ENCODE peak calls at places on chromosomes 3 and 15, in nine cellular contexts. One of them, this sample, is unnamed.

GRCh38 chr15:37035349-37035748 is 65.0 kb downstream of the MEIS2 start:
- DNase-seq in osteoblast: no peak
- DNase-seq in thoracic aorta: no peak
- DNase-seq in GM10248: no peak
- DNase-seq in heart right ventricle: no peak
- DNase-seq in coronary artery: no peak
- DNase-seq in nephron progenitor cell: no peak
- DNase-seq in astrocyte of the spinal cord: no peak
- DNase-seq in mammary epithelial cell: no peak
- DNase-seq in this sample: no peak

GRCh38 chr15:89462198-89462912 is 34.0 kb downstream of the RHCG start:
- DNase-seq in osteoblast: no peak
- DNase-seq in thoracic aorta: no peak
- DNase-seq in GM10248: no peak
- DNase-seq in heart right ventricle: no peak
- DNase-seq in coronary artery: no peak
- DNase-seq in nephron progenitor cell: no peak
- DNase-seq in astrocyte of the spinal cord: peak
- DNase-seq in mammary epithelial cell: no peak
- DNase-seq in this sample: no peak

GRCh38 chr3:14523792-14524191 is 16.4 kb downstream of the GRIP2 start:
- DNase-seq in osteoblast: peak
- DNase-seq in thoracic aorta: no peak
- DNase-seq in GM10248: no peak
- DNase-seq in heart right ventricle: no peak
- DNase-seq in coronary artery: no peak
- DNase-seq in nephron progenitor cell: no peak
- DNase-seq in astrocyte of the spinal cord: no peak
- DNase-seq in mammary epithelial cell: no peak
- DNase-seq in this sample: no peak

GRCh38 chr3:107588217-107588616 is 65.5 kb downstream of the BBX start:
- DNase-seq in osteoblast: no peak
- DNase-seq in thoracic aorta: no peak
- DNase-seq in GM10248: no peak
- DNase-seq in heart right ventricle: no peak
- DNase-seq in coronary artery: no peak
- DNase-seq in nephron progenitor cell: no peak
- DNase-seq in astrocyte of the spinal cord: no peak
- DNase-seq in mammary epithelial cell: peak
- DNase-seq in this sample: no peak

GRCh38 chr3:160184655-160185054 is 40.6 kb upstream of the C3orf80 start:
- DNase-seq in osteoblast: peak
- DNase-seq in thoracic aorta: no peak
- DNase-seq in GM10248: no peak
- DNase-seq in heart right ventricle: no peak
- DNase-seq in coronary artery: no peak
- DNase-seq in nephron progenitor cell: no peak
- DNase-seq in astrocyte of the spinal cord: peak
- DNase-seq in mammary epithelial cell: no peak
- DNase-seq in this sample: no peak

GRCh38 chr15:78307977-78308376 is 8.6 kb upstream of the SKIC8 start:
- DNase-seq in osteoblast: no peak
- DNase-seq in thoracic aorta: no peak
- DNase-seq in GM10248: no peak
- DNase-seq in heart right ventricle: no peak
- DNase-seq in coronary artery: no peak
- DNase-seq in nephron progenitor cell: no peak
- DNase-seq in astrocyte of the spinal cord: no peak
- DNase-seq in mammary epithelial cell: no peak
- DNase-seq in this sample: no peak

GRCh38 chr3:79604681-79605080 is 163.1 kb downstream of the ROBO1 start:
- DNase-seq in osteoblast: no peak
- DNase-seq in thoracic aorta: no peak
- DNase-seq in GM10248: no peak
- DNase-seq in heart right ventricle: no peak
- DNase-seq in coronary artery: no peak
- DNase-seq in nephron progenitor cell: no peak
- DNase-seq in astrocyte of the spinal cord: peak
- DNase-seq in mammary epithelial cell: no peak
- DNase-seq in this sample: no peak

GRCh38 chr3:129001101-129001816 is at the start of gene EFCC1:
- DNase-seq in osteoblast: peak
- DNase-seq in thoracic aorta: no peak
- DNase-seq in GM10248: no peak
- DNase-seq in heart right ventricle: peak
- DNase-seq in coronary artery: no peak
- DNase-seq in nephron progenitor cell: peak
- DNase-seq in astrocyte of the spinal cord: no peak
- DNase-seq in mammary epithelial cell: peak
- DNase-seq in this sample: no peak

GRCh38 chr3:181056276-181056675 is 66.7 kb upstream of the DNAJC19 start:
- DNase-seq in osteoblast: no peak
- DNase-seq in thoracic aorta: no peak
- DNase-seq in GM10248: no peak
- DNase-seq in heart right ventricle: no peak
- DNase-seq in coronary artery: no peak
- DNase-seq in nephron progenitor cell: no peak
- DNase-seq in astrocyte of the spinal cord: no peak
- DNase-seq in mammary epithelial cell: no peak
- DNase-seq in this sample: no peak

GRCh38 chr3:138384971-138385370 is 36.6 kb downstream of the MRAS start:
- DNase-seq in osteoblast: no peak
- DNase-seq in thoracic aorta: no peak
- DNase-seq in GM10248: no peak
- DNase-seq in heart right ventricle: no peak
- DNase-seq in coronary artery: no peak
- DNase-seq in nephron progenitor cell: no peak
- DNase-seq in astrocyte of the spinal cord: no peak
- DNase-seq in mammary epithelial cell: no peak
- DNase-seq in this sample: no peak

GRCh38 chr3:135565481-135565880 is 400.0 kb upstream of the PPP2R3A start:
- DNase-seq in osteoblast: no peak
- DNase-seq in thoracic aorta: no peak
- DNase-seq in GM10248: no peak
- DNase-seq in heart right ventricle: no peak
- DNase-seq in coronary artery: no peak
- DNase-seq in nephron progenitor cell: no peak
- DNase-seq in astrocyte of the spinal cord: no peak
- DNase-seq in mammary epithelial cell: no peak
- DNase-seq in this sample: no peak

GRCh38 chr3:55790596-55791350 is 303.7 kb upstream of the WNT5A start:
- DNase-seq in osteoblast: no peak
- DNase-seq in thoracic aorta: no peak
- DNase-seq in GM10248: no peak
- DNase-seq in heart right ventricle: no peak
- DNase-seq in coronary artery: no peak
- DNase-seq in nephron progenitor cell: no peak
- DNase-seq in astrocyte of the spinal cord: peak
- DNase-seq in mammary epithelial cell: no peak
- DNase-seq in this sample: no peak

GRCh38 chr15:62957130-62957529 is 85.4 kb upstream of the TPM1 start:
- DNase-seq in osteoblast: peak
- DNase-seq in thoracic aorta: no peak
- DNase-seq in GM10248: no peak
- DNase-seq in heart right ventricle: no peak
- DNase-seq in coronary artery: no peak
- DNase-seq in nephron progenitor cell: no peak
- DNase-seq in astrocyte of the spinal cord: no peak
- DNase-seq in mammary epithelial cell: peak
- DNase-seq in this sample: no peak

GRCh38 chr3:41299036-41299435 is 99.7 kb downstream of the CTNNB1 start:
- DNase-seq in osteoblast: no peak
- DNase-seq in thoracic aorta: no peak
- DNase-seq in GM10248: no peak
- DNase-seq in heart right ventricle: no peak
- DNase-seq in coronary artery: no peak
- DNase-seq in nephron progenitor cell: no peak
- DNase-seq in astrocyte of the spinal cord: no peak
- DNase-seq in mammary epithelial cell: no peak
- DNase-seq in this sample: no peak

GRCh38 chr3:111947179-111947727 is 31.6 kb upstream of the ABHD10 start:
- DNase-seq in osteoblast: no peak
- DNase-seq in thoracic aorta: no peak
- DNase-seq in GM10248: no peak
- DNase-seq in heart right ventricle: no peak
- DNase-seq in coronary artery: no peak
- DNase-seq in nephron progenitor cell: no peak
- DNase-seq in astrocyte of the spinal cord: peak
- DNase-seq in mammary epithelial cell: peak
- DNase-seq in this sample: no peak

GRCh38 chr3:58387650-58388546 is 45.7 kb downstream of the PDHB start:
- DNase-seq in osteoblast: no peak
- DNase-seq in thoracic aorta: no peak
- DNase-seq in GM10248: no peak
- DNase-seq in heart right ventricle: no peak
- DNase-seq in coronary artery: no peak
- DNase-seq in nephron progenitor cell: no peak
- DNase-seq in astrocyte of the spinal cord: no peak
- DNase-seq in mammary epithelial cell: no peak
- DNase-seq in this sample: no peak

GRCh38 chr3:58388550-58389061 is 45.0 kb downstream of the PDHB start:
- DNase-seq in osteoblast: peak
- DNase-seq in thoracic aorta: no peak
- DNase-seq in GM10248: no peak
- DNase-seq in heart right ventricle: no peak
- DNase-seq in coronary artery: no peak
- DNase-seq in nephron progenitor cell: no peak
- DNase-seq in astrocyte of the spinal cord: peak
- DNase-seq in mammary epithelial cell: no peak
- DNase-seq in this sample: no peak

GRCh38 chr3:58383904-58384303 is 49.7 kb downstream of the PDHB start:
- DNase-seq in osteoblast: peak
- DNase-seq in thoracic aorta: no peak
- DNase-seq in GM10248: no peak
- DNase-seq in heart right ventricle: no peak
- DNase-seq in coronary artery: no peak
- DNase-seq in nephron progenitor cell: no peak
- DNase-seq in astrocyte of the spinal cord: peak
- DNase-seq in mammary epithelial cell: peak
- DNase-seq in this sample: no peak

GRCh38 chr3:58384381-58385090 is 49.1 kb downstream of the PDHB start:
- DNase-seq in osteoblast: peak
- DNase-seq in thoracic aorta: no peak
- DNase-seq in GM10248: no peak
- DNase-seq in heart right ventricle: no peak
- DNase-seq in coronary artery: no peak
- DNase-seq in nephron progenitor cell: no peak
- DNase-seq in astrocyte of the spinal cord: no peak
- DNase-seq in mammary epithelial cell: no peak
- DNase-seq in this sample: no peak

GRCh38 chr3:58386966-58387365 is 46.7 kb downstream of the PDHB start:
- DNase-seq in osteoblast: no peak
- DNase-seq in thoracic aorta: no peak
- DNase-seq in GM10248: no peak
- DNase-seq in heart right ventricle: no peak
- DNase-seq in coronary artery: no peak
- DNase-seq in nephron progenitor cell: no peak
- DNase-seq in astrocyte of the spinal cord: peak
- DNase-seq in mammary epithelial cell: peak
- DNase-seq in this sample: no peak
- TF ChIP-seq CTCF in osteoblast: no peak
- TF ChIP-seq CTCF in thoracic aorta: no peak
- TF ChIP-seq CTCF in GM10248: no peak
- TF ChIP-seq CTCF in heart right ventricle: no peak
- TF ChIP-seq CTCF in coronary artery: no peak
- TF ChIP-seq CTCF in nephron progenitor cell: no peak
- TF ChIP-seq CTCF in astrocyte of the spinal cord: no peak
- TF ChIP-seq CTCF in mammary epithelial cell: no peak
- TF ChIP-seq CTCF in this sample: no peak

DNA sequence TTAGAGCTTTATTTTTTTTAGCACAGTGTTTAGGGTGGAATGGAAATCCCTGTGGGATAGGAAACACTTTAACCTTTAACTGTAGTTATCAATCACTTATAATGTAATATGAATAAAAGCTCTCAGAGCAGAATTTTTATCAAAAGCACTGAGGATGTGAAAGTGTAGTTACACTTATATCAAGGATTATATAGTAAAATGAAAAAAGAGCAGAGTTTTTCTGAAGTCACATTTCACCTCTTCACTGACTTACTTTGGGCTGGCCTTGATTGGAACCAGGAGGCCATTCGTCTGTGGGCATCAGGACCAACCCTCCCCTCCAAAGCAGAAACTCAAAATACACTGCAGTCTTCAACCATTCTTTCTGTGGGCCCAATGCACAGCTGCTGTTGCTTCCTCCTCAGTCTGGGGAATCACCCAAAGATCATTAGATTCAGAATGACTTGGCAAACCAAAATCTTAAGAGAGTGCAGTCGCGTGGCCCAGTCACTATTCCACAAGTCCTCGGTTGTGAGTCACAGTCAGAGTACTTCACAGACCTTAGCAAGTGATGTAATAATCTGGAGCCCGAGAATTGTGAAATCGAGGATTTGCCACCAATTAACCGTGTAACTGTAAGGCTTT is 132.6 kb upstream of the COL8A1 start:
- DNase-seq in osteoblast: peak
- DNase-seq in thoracic aorta: peak
- DNase-seq in GM10248: peak
- DNase-seq in heart right ventricle: no peak
- DNase-seq in coronary artery: no peak
- DNase-seq in nephron progenitor cell: no peak
- DNase-seq in astrocyte of the spinal cord: peak
- DNase-seq in mammary epithelial cell: peak
- DNase-seq in this sample: no peak
- TF ChIP-seq CTCF in osteoblast: no peak
- TF ChIP-seq CTCF in thoracic aorta: no peak
- TF ChIP-seq CTCF in GM10248: no peak
- TF ChIP-seq CTCF in heart right ventricle: no peak
- TF ChIP-seq CTCF in coronary artery: no peak
- TF ChIP-seq CTCF in nephron progenitor cell: no peak
- TF ChIP-seq CTCF in astrocyte of the spinal cord: no peak
- TF ChIP-seq CTCF in mammary epithelial cell: no peak
- TF ChIP-seq CTCF in this sample: no peak

DNA sequence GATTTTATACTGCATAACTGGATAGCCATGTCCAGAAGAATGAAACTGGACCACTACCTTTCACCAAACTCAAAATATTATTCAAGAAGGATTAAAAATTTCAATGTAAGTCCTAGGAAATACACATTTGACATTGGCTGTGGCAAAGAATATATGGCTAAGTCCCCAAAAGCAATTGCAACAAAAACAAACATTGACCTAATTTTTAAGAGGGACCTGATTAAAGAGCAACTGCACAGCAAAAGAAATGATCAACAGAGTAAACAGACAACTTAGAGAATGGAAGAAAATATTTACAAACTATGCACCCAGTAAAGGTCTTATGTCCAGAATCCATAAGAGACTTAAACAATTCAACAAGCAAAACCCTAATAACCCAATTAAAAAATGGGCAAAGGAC is 1313.0 kb upstream of the GBE1 start:
- DNase-seq in osteoblast: no peak
- DNase-seq in thoracic aorta: no peak
- DNase-seq in GM10248: no peak
- DNase-seq in heart right ventricle: no peak
- DNase-seq in coronary artery: no peak
- DNase-seq in nephron progenitor cell: no peak
- DNase-seq in astrocyte of the spinal cord: no peak
- DNase-seq in mammary epithelial cell: no peak
- DNase-seq in this sample: no peak
- TF ChIP-seq CTCF in osteoblast: no peak
- TF ChIP-seq CTCF in thoracic aorta: no peak
- TF ChIP-seq CTCF in GM10248: no peak
- TF ChIP-seq CTCF in heart right ventricle: no peak
- TF ChIP-seq CTCF in coronary artery: no peak
- TF ChIP-seq CTCF in nephron progenitor cell: no peak
- TF ChIP-seq CTCF in astrocyte of the spinal cord: no peak
- TF ChIP-seq CTCF in mammary epithelial cell: no peak
- TF ChIP-seq CTCF in this sample: no peak

GRCh38 chr15:75785771-75786563 is 57.3 kb upstream of the UBE2Q2 start:
- DNase-seq in osteoblast: no peak
- DNase-seq in thoracic aorta: no peak
- DNase-seq in GM10248: no peak
- DNase-seq in heart right ventricle: no peak
- DNase-seq in coronary artery: no peak
- DNase-seq in nephron progenitor cell: peak
- DNase-seq in astrocyte of the spinal cord: no peak
- DNase-seq in mammary epithelial cell: no peak
- DNase-seq in this sample: no peak
- TF ChIP-seq CTCF in osteoblast: peak
- TF ChIP-seq CTCF in thoracic aorta: no peak
- TF ChIP-seq CTCF in GM10248: no peak
- TF ChIP-seq CTCF in heart right ventricle: peak
- TF ChIP-seq CTCF in coronary artery: no peak
- TF ChIP-seq CTCF in nephron progenitor cell: peak
- TF ChIP-seq CTCF in astrocyte of the spinal cord: peak
- TF ChIP-seq CTCF in mammary epithelial cell: no peak
- TF ChIP-seq CTCF in this sample: no peak